ENCODE peak calls at places on chromosome 4, in six cellular contexts. One of them, this sample, is unnamed.

GRCh38 chr4:17597517-17597916 is 16.9 kb upstream of the MED28 start:
- DNase-seq in IMR-90: peak; percentile 6
- DNase-seq in mesenchymal stem cell: peak; percentile 15
- DNase-seq in H1: no peak
- DNase-seq in neuronal stem cell: no peak
- DNase-seq in H9: no peak
- DNase-seq in this sample: peak; percentile 66

GRCh38 chr4:169846396-169846795 is 88.7 kb upstream of the HPF1 start:
- DNase-seq in IMR-90: peak; percentile 1
- DNase-seq in mesenchymal stem cell: no peak
- DNase-seq in neuronal stem cell: no peak
- DNase-seq in H9: no peak
- DNase-seq in H1: no peak
- DNase-seq in this sample: no peak

GRCh38 chr4:65170768-65171514 is 499.3 kb downstream of the EPHA5 start:
- DNase-seq in H9: no peak
- DNase-seq in mesenchymal stem cell: no peak
- DNase-seq in neuronal stem cell: no peak
- DNase-seq in IMR-90: no peak
- DNase-seq in H1: no peak
- DNase-seq in this sample: no peak

GRCh38 chr4:107183155-107183774 is 147.2 kb upstream of the DKK2 start:
- DNase-seq in H9: no peak
- DNase-seq in neuronal stem cell: peak; percentile 47
- DNase-seq in IMR-90: peak; percentile 58
- DNase-seq in H1: no peak
- DNase-seq in mesenchymal stem cell: peak; percentile 64
- DNase-seq in this sample: peak; percentile 82

GRCh38 chr4:24625091-24625490 is 40.7 kb upstream of the DHX15 start:
- DNase-seq in IMR-90: no peak
- DNase-seq in mesenchymal stem cell: no peak
- DNase-seq in H9: no peak
- DNase-seq in H1: no peak
- DNase-seq in neuronal stem cell: no peak
- DNase-seq in this sample: peak; percentile 45

GRCh38 chr4:8906991-8907595 is 35.5 kb upstream of the HMX1 start:
- DNase-seq in IMR-90: no peak
- DNase-seq in mesenchymal stem cell: no peak
- DNase-seq in H9: peak; percentile 15
- DNase-seq in H1: no peak
- DNase-seq in neuronal stem cell: no peak
- DNase-seq in this sample: no peak

GRCh38 chr4:86898562-86898961 is 6.3 kb upstream of the C4orf36 start:
- DNase-seq in H9: peak; percentile 42
- DNase-seq in IMR-90: peak; percentile 17
- DNase-seq in H1: peak; percentile 13
- DNase-seq in neuronal stem cell: no peak
- DNase-seq in mesenchymal stem cell: no peak
- DNase-seq in this sample: peak; percentile 32

GRCh38 chr4:79253930-79254329 is 71.9 kb downstream of the NAA11 start:
- DNase-seq in H9: no peak
- DNase-seq in IMR-90: no peak
- DNase-seq in neuronal stem cell: no peak
- DNase-seq in mesenchymal stem cell: no peak
- DNase-seq in H1: no peak
- DNase-seq in this sample: no peak

GRCh38 chr4:156946508-156947197 is 24.9 kb downstream of the PDGFC start:
- DNase-seq in neuronal stem cell: no peak
- DNase-seq in mesenchymal stem cell: peak; percentile 99
- DNase-seq in IMR-90: peak; percentile 99
- DNase-seq in H9: no peak
- DNase-seq in H1: no peak
- DNase-seq in this sample: peak; percentile 12

GRCh38 chr4:146978641-146979040 is 33.0 kb upstream of the TTC29 start:
- DNase-seq in H1: no peak
- DNase-seq in neuronal stem cell: no peak
- DNase-seq in H9: no peak
- DNase-seq in IMR-90: no peak
- DNase-seq in mesenchymal stem cell: no peak
- DNase-seq in this sample: no peak

GRCh38 chr4:95204873-95205272 is 343.9 kb downstream of the UNC5C start:
- DNase-seq in mesenchymal stem cell: no peak
- DNase-seq in IMR-90: no peak
- DNase-seq in H1: no peak
- DNase-seq in neuronal stem cell: no peak
- DNase-seq in H9: no peak
- DNase-seq in this sample: no peak

GRCh38 chr4:178339769-178340168 is 897.5 kb upstream of the AGA start:
- DNase-seq in H9: no peak
- DNase-seq in H1: no peak
- DNase-seq in IMR-90: no peak
- DNase-seq in neuronal stem cell: no peak
- DNase-seq in mesenchymal stem cell: peak; percentile 4
- DNase-seq in this sample: no peak

GRCh38 chr4:2797545-2798305 is 4.8 kb downstream of the SH3BP2 start:
- DNase-seq in H9: no peak
- DNase-seq in IMR-90: no peak
- DNase-seq in mesenchymal stem cell: no peak
- DNase-seq in H1: no peak
- DNase-seq in neuronal stem cell: no peak
- DNase-seq in this sample: no peak

GRCh38 chr4:46081211-46081610 is 42.6 kb downstream of the GABRG1 start:
- DNase-seq in H9: no peak
- DNase-seq in H1: no peak
- DNase-seq in IMR-90: no peak
- DNase-seq in mesenchymal stem cell: no peak
- DNase-seq in neuronal stem cell: no peak
- DNase-seq in this sample: no peak

GRCh38 chr4:185803015-185803414 is 9.0 kb downstream of the SORBS2 start:
- DNase-seq in H1: no peak
- DNase-seq in mesenchymal stem cell: no peak
- DNase-seq in H9: no peak
- DNase-seq in neuronal stem cell: no peak
- DNase-seq in IMR-90: no peak
- DNase-seq in this sample: peak; percentile 23

GRCh38 chr4:113382704-113383103 is 333.3 kb downstream of the ANK2 start:
- DNase-seq in H9: no peak
- DNase-seq in H1: no peak
- DNase-seq in neuronal stem cell: no peak
- DNase-seq in IMR-90: no peak
- DNase-seq in mesenchymal stem cell: peak; percentile 15
- DNase-seq in this sample: no peak

GRCh38 chr4:17558941-17559708 is 17.9 kb upstream of the LAP3 start:
- DNase-seq in H9: no peak
- DNase-seq in H1: no peak
- DNase-seq in neuronal stem cell: no peak
- DNase-seq in mesenchymal stem cell: no peak
- DNase-seq in IMR-90: no peak
- DNase-seq in this sample: no peak

GRCh38 chr4:165680821-165681220 is 192.2 kb upstream of the TLL1 start:
- DNase-seq in mesenchymal stem cell: no peak
- DNase-seq in IMR-90: no peak
- DNase-seq in neuronal stem cell: no peak
- DNase-seq in H1: no peak
- DNase-seq in H9: no peak
- DNase-seq in this sample: no peak

GRCh38 chr4:173707658-173708415 is 177.8 kb upstream of the HAND2 start:
- DNase-seq in H1: no peak
- DNase-seq in H9: no peak
- DNase-seq in IMR-90: no peak
- DNase-seq in neuronal stem cell: no peak
- DNase-seq in mesenchymal stem cell: peak; percentile 57
- DNase-seq in this sample: peak; percentile 33

DNA sequence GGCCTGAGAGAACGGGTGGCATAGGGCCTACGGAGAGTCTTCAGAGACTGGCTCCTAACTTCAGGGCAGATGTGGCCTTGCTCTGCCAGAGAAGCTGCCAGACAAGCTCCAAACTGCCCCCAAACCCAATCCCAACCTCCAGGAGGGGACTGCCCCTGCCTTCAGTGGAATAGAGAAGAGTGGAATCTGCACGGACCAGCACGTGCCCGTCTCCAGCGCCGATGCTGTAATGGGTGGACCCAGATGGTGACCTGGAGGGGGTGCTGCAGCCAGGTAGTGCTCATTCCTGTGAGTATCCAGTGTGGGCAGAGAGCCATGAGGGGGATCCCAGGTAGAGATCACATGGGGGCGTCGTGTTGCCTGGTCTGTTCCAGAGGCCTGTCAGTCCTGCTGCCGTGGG is 73.2 kb upstream of the NKX1-1 start:
- DNase-seq in H1: no peak
- DNase-seq in neuronal stem cell: no peak
- DNase-seq in mesenchymal stem cell: no peak
- DNase-seq in H9: peak; percentile 27
- DNase-seq in IMR-90: no peak
- DNase-seq in this sample: no peak
- H4K91ac ChIP-seq in H1: no peak overlapping the region
- H4K91ac ChIP-seq in neuronal stem cell: no peak overlapping the region
- H4K91ac ChIP-seq in mesenchymal stem cell: no peak overlapping the region
- H4K91ac ChIP-seq in H9: no peak overlapping the region
- H4K91ac ChIP-seq in IMR-90: no peak overlapping the region
- H4K91ac ChIP-seq in this sample: no peak overlapping the region

GRCh38 chr4:1403591-1404572 is 2.4 kb downstream of the NKX1-1 start:
- DNase-seq in mesenchymal stem cell: no peak
- DNase-seq in IMR-90: no peak
- DNase-seq in H9: peak; percentile 50
- DNase-seq in neuronal stem cell: no peak
- DNase-seq in H1: no peak
- DNase-seq in this sample: no peak
- H3K4me1 ChIP-seq in mesenchymal stem cell: peaks cover 11% of the 10 kb centered on the region
- H3K4me1 ChIP-seq in IMR-90: no peaks in the 10 kb centered on the region
- H3K4me1 ChIP-seq in H9: no peaks in the 10 kb centered on the region
- H3K4me1 ChIP-seq in neuronal stem cell: no peaks in the 10 kb centered on the region
- H3K4me1 ChIP-seq in H1: peaks cover 4% of the 10 kb centered on the region
- H3K4me1 ChIP-seq in this sample: no peaks in the 10 kb centered on the region

DNA sequence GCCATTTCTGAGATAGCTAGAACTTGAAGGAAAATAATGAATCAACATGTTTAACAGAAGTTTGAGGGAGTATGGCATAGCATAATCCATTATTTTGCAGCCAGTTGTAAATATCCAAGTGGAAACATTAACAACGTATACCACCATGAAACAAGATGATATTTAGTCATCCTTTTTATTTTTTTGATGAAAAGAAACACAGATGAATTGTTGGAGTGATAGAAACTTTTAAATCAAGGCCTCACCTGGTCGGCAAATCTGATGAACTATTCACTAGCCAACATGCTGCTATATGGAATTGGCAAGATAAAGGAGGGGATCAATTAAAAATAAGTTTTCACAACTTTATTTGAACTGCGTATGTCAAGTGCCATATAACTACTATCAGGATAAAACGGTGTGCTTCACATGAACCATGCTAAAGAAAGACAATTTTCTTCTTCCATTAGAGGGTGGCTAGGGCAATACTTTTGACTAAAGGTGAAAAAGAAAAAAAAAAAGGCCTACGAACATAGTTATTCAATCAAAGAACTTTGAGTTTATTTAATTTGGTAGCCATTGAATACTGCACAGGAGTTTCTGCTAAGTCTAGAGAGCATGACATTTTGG is 510.7 kb downstream of the SPOCK3 start:
- DNase-seq in neuronal stem cell: no peak
- DNase-seq in H1: no peak
- DNase-seq in H9: no peak
- DNase-seq in mesenchymal stem cell: no peak
- DNase-seq in IMR-90: no peak
- DNase-seq in this sample: no peak
- H4K91ac ChIP-seq in neuronal stem cell: no peak overlapping the region
- H4K91ac ChIP-seq in H1: no peak overlapping the region
- H4K91ac ChIP-seq in H9: no peak overlapping the region
- H4K91ac ChIP-seq in mesenchymal stem cell: no peak overlapping the region
- H4K91ac ChIP-seq in IMR-90: no peak overlapping the region
- H4K91ac ChIP-seq in this sample: no peak overlapping the region

DNA sequence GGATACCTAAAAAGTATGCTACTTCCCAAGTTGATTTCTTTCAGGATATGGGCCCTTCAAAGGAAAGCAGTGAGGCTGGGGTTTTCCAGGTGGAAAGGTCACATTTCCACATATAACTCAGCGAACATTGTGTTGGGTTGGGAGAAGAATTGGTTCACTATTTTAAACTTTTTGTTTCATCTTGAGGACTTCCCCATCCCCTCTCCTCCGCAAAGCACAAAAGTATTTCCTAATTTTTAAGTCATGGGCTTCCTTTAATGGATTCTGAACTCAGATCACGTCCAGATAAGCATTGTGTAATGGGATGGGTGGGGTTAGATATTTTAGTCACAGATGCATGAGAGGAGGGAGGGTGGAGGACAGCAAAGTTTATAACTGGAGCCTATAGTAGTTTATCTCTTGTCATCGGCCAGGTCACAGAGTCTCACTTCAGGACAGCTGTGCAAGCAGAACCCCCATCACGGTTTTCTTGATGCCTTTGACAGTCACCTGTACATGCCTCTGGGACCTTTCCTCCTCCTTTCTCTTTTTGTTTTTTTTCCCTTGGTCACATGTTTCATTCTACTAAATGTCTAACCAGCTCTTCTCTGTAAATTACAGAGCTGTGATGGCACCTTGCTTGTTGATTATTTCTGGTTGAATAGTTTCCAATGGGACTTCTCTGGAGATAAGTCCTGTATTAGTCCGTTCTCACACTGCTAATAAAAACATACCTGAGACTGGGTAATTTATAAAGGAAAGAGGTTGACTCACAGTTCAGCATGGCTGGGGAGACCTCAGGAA is 115.4 kb downstream of the PTTG2 start:
- DNase-seq in H9: no peak
- DNase-seq in mesenchymal stem cell: peak; percentile 71
- DNase-seq in IMR-90: peak; percentile 43
- DNase-seq in H1: no peak
- DNase-seq in neuronal stem cell: no peak
- DNase-seq in this sample: peak; percentile 84
- H3K4me1 ChIP-seq in H9: no peaks in the 10 kb centered on the region
- H3K4me1 ChIP-seq in mesenchymal stem cell: peaks cover 7% of the 10 kb centered on the region
- H3K4me1 ChIP-seq in IMR-90: peaks cover 35% of the 10 kb centered on the region
- H3K4me1 ChIP-seq in H1: peaks cover 2% of the 10 kb centered on the region
- H3K4me1 ChIP-seq in neuronal stem cell: peaks cover 14% of the 10 kb centered on the region
- H3K4me1 ChIP-seq in this sample: peaks cover 9% of the 10 kb centered on the region

GRCh38 chr4:4697584-4697983 is 155.7 kb upstream of the STX18 start:
- DNase-seq in H1: no peak
- DNase-seq in IMR-90: no peak
- DNase-seq in mesenchymal stem cell: no peak
- DNase-seq in H9: no peak
- DNase-seq in neuronal stem cell: no peak
- DNase-seq in this sample: peak; percentile 38
- H4K91ac ChIP-seq in H1: no peak overlapping the region
- H4K91ac ChIP-seq in IMR-90: no peak overlapping the region
- H4K91ac ChIP-seq in mesenchymal stem cell: no peak overlapping the region
- H4K91ac ChIP-seq in H9: no peak overlapping the region
- H4K91ac ChIP-seq in neuronal stem cell: no peak overlapping the region
- H4K91ac ChIP-seq in this sample: no peak overlapping the region